ENCODE peak calls at places on chromosome 11, in four cellular contexts. One of them, this sample, is unnamed.

GRCh38 chr11:117923773-117924172 is 5.4 kb downstream of the TMPRSS13 start:
- DNase-seq in stimulated activated CD4-positive, alpha-beta T cell treated with anti-CD3 and anti-CD28 coated beads, Interleukin-12 subunit alpha, Interleukin-12 subunit beta, amount 100 ng/mL, for 4 hours: no peak
- DNase-seq in activated CD4-positive, alpha-beta T cell treated with anti-CD3 and anti-CD28 coated beads, Interleukin-2, amount 50 U/mL, for 1 hour: no peak
- DNase-seq in stimulated activated CD8-positive, alpha-beta memory T cell treated with anti-CD3 and anti-CD28 coated beads, Interleukin-7, amount 100 ng/mL, for 48 hours: no peak
- DNase-seq in this sample: no peak

GRCh38 chr11:107898270-107898669 is 30.0 kb upstream of the RAB39A start:
- DNase-seq in stimulated activated CD8-positive, alpha-beta memory T cell treated with anti-CD3 and anti-CD28 coated beads, Interleukin-7, amount 100 ng/mL, for 48 hours: no peak
- DNase-seq in activated CD4-positive, alpha-beta T cell treated with anti-CD3 and anti-CD28 coated beads, Interleukin-2, amount 50 U/mL, for 1 hour: no peak
- DNase-seq in stimulated activated CD4-positive, alpha-beta T cell treated with anti-CD3 and anti-CD28 coated beads, Interleukin-12 subunit alpha, Interleukin-12 subunit beta, amount 100 ng/mL, for 4 hours: no peak
- DNase-seq in this sample: no peak

GRCh38 chr11:3226846-3227567 is 5.2 kb downstream of the MRGPRE start:
- DNase-seq in stimulated activated CD4-positive, alpha-beta T cell treated with anti-CD3 and anti-CD28 coated beads, Interleukin-12 subunit alpha, Interleukin-12 subunit beta, amount 100 ng/mL, for 4 hours: no peak
- DNase-seq in stimulated activated CD8-positive, alpha-beta memory T cell treated with anti-CD3 and anti-CD28 coated beads, Interleukin-7, amount 100 ng/mL, for 48 hours: no peak
- DNase-seq in activated CD4-positive, alpha-beta T cell treated with anti-CD3 and anti-CD28 coated beads, Interleukin-2, amount 50 U/mL, for 1 hour: no peak
- DNase-seq in this sample: no peak

GRCh38 chr11:28877366-28877765 is 769.2 kb downstream of the METTL15 start:
- DNase-seq in stimulated activated CD8-positive, alpha-beta memory T cell treated with anti-CD3 and anti-CD28 coated beads, Interleukin-7, amount 100 ng/mL, for 48 hours: no peak
- DNase-seq in stimulated activated CD4-positive, alpha-beta T cell treated with anti-CD3 and anti-CD28 coated beads, Interleukin-12 subunit alpha, Interleukin-12 subunit beta, amount 100 ng/mL, for 4 hours: no peak
- DNase-seq in activated CD4-positive, alpha-beta T cell treated with anti-CD3 and anti-CD28 coated beads, Interleukin-2, amount 50 U/mL, for 1 hour: no peak
- DNase-seq in this sample: no peak

GRCh38 chr11:121595717-121596156 is 143.0 kb upstream of the SORL1-AS1 start:
- DNase-seq in stimulated activated CD8-positive, alpha-beta memory T cell treated with anti-CD3 and anti-CD28 coated beads, Interleukin-7, amount 100 ng/mL, for 48 hours: no peak
- DNase-seq in activated CD4-positive, alpha-beta T cell treated with anti-CD3 and anti-CD28 coated beads, Interleukin-2, amount 50 U/mL, for 1 hour: no peak
- DNase-seq in stimulated activated CD4-positive, alpha-beta T cell treated with anti-CD3 and anti-CD28 coated beads, Interleukin-12 subunit alpha, Interleukin-12 subunit beta, amount 100 ng/mL, for 4 hours: no peak
- DNase-seq in this sample: no peak

GRCh38 chr11:125268611-125269010 is 104.1 kb downstream of the PKNOX2 start:
- DNase-seq in stimulated activated CD4-positive, alpha-beta T cell treated with anti-CD3 and anti-CD28 coated beads, Interleukin-12 subunit alpha, Interleukin-12 subunit beta, amount 100 ng/mL, for 4 hours: no peak
- DNase-seq in activated CD4-positive, alpha-beta T cell treated with anti-CD3 and anti-CD28 coated beads, Interleukin-2, amount 50 U/mL, for 1 hour: no peak
- DNase-seq in stimulated activated CD8-positive, alpha-beta memory T cell treated with anti-CD3 and anti-CD28 coated beads, Interleukin-7, amount 100 ng/mL, for 48 hours: no peak
- DNase-seq in this sample: no peak

GRCh38 chr11:86941871-86942208 is 13.4 kb downstream of the FZD4 start:
- DNase-seq in activated CD4-positive, alpha-beta T cell treated with anti-CD3 and anti-CD28 coated beads, Interleukin-2, amount 50 U/mL, for 1 hour: no peak
- DNase-seq in stimulated activated CD8-positive, alpha-beta memory T cell treated with anti-CD3 and anti-CD28 coated beads, Interleukin-7, amount 100 ng/mL, for 48 hours: no peak
- DNase-seq in stimulated activated CD4-positive, alpha-beta T cell treated with anti-CD3 and anti-CD28 coated beads, Interleukin-12 subunit alpha, Interleukin-12 subunit beta, amount 100 ng/mL, for 4 hours: no peak
- DNase-seq in this sample: no peak

GRCh38 chr11:78040691-78041379 is 17.8 kb upstream of the KCTD14 start:
- DNase-seq in activated CD4-positive, alpha-beta T cell treated with anti-CD3 and anti-CD28 coated beads, Interleukin-2, amount 50 U/mL, for 1 hour: no peak
- DNase-seq in stimulated activated CD4-positive, alpha-beta T cell treated with anti-CD3 and anti-CD28 coated beads, Interleukin-12 subunit alpha, Interleukin-12 subunit beta, amount 100 ng/mL, for 4 hours: no peak
- DNase-seq in stimulated activated CD8-positive, alpha-beta memory T cell treated with anti-CD3 and anti-CD28 coated beads, Interleukin-7, amount 100 ng/mL, for 48 hours: no peak
- DNase-seq in this sample: no peak

GRCh38 chr11:35066783-35067476 is 72.0 kb upstream of the CD44 start:
- DNase-seq in stimulated activated CD4-positive, alpha-beta T cell treated with anti-CD3 and anti-CD28 coated beads, Interleukin-12 subunit alpha, Interleukin-12 subunit beta, amount 100 ng/mL, for 4 hours: no peak
- DNase-seq in stimulated activated CD8-positive, alpha-beta memory T cell treated with anti-CD3 and anti-CD28 coated beads, Interleukin-7, amount 100 ng/mL, for 48 hours: no peak
- DNase-seq in activated CD4-positive, alpha-beta T cell treated with anti-CD3 and anti-CD28 coated beads, Interleukin-2, amount 50 U/mL, for 1 hour: no peak
- DNase-seq in this sample: no peak

GRCh38 chr11:128506384-128506783 is 81.0 kb downstream of the ETS1 start:
- DNase-seq in activated CD4-positive, alpha-beta T cell treated with anti-CD3 and anti-CD28 coated beads, Interleukin-2, amount 50 U/mL, for 1 hour: no peak
- DNase-seq in stimulated activated CD4-positive, alpha-beta T cell treated with anti-CD3 and anti-CD28 coated beads, Interleukin-12 subunit alpha, Interleukin-12 subunit beta, amount 100 ng/mL, for 4 hours: no peak
- DNase-seq in stimulated activated CD8-positive, alpha-beta memory T cell treated with anti-CD3 and anti-CD28 coated beads, Interleukin-7, amount 100 ng/mL, for 48 hours: no peak
- DNase-seq in this sample: no peak

GRCh38 chr11:120280566-120281160 is 40.7 kb downstream of the POU2F3 start:
- DNase-seq in stimulated activated CD8-positive, alpha-beta memory T cell treated with anti-CD3 and anti-CD28 coated beads, Interleukin-7, amount 100 ng/mL, for 48 hours: no peak
- DNase-seq in stimulated activated CD4-positive, alpha-beta T cell treated with anti-CD3 and anti-CD28 coated beads, Interleukin-12 subunit alpha, Interleukin-12 subunit beta, amount 100 ng/mL, for 4 hours: no peak
- DNase-seq in activated CD4-positive, alpha-beta T cell treated with anti-CD3 and anti-CD28 coated beads, Interleukin-2, amount 50 U/mL, for 1 hour: no peak
- DNase-seq in this sample: no peak

GRCh38 chr11:26201411-26201810 is 130.5 kb upstream of the ANO3 start:
- DNase-seq in stimulated activated CD4-positive, alpha-beta T cell treated with anti-CD3 and anti-CD28 coated beads, Interleukin-12 subunit alpha, Interleukin-12 subunit beta, amount 100 ng/mL, for 4 hours: no peak
- DNase-seq in stimulated activated CD8-positive, alpha-beta memory T cell treated with anti-CD3 and anti-CD28 coated beads, Interleukin-7, amount 100 ng/mL, for 48 hours: no peak
- DNase-seq in activated CD4-positive, alpha-beta T cell treated with anti-CD3 and anti-CD28 coated beads, Interleukin-2, amount 50 U/mL, for 1 hour: no peak
- DNase-seq in this sample: no peak

GRCh38 chr11:85823816-85824215 is 12.9 kb upstream of the SYTL2 start:
- DNase-seq in stimulated activated CD4-positive, alpha-beta T cell treated with anti-CD3 and anti-CD28 coated beads, Interleukin-12 subunit alpha, Interleukin-12 subunit beta, amount 100 ng/mL, for 4 hours: no peak
- DNase-seq in activated CD4-positive, alpha-beta T cell treated with anti-CD3 and anti-CD28 coated beads, Interleukin-2, amount 50 U/mL, for 1 hour: peak; percentile 58
- DNase-seq in stimulated activated CD8-positive, alpha-beta memory T cell treated with anti-CD3 and anti-CD28 coated beads, Interleukin-7, amount 100 ng/mL, for 48 hours: no peak
- DNase-seq in this sample: no peak

GRCh38 chr11:75475767-75476650 is 43.0 kb upstream of the KLHL35 start:
- DNase-seq in stimulated activated CD8-positive, alpha-beta memory T cell treated with anti-CD3 and anti-CD28 coated beads, Interleukin-7, amount 100 ng/mL, for 48 hours: peak; percentile 18
- DNase-seq in stimulated activated CD4-positive, alpha-beta T cell treated with anti-CD3 and anti-CD28 coated beads, Interleukin-12 subunit alpha, Interleukin-12 subunit beta, amount 100 ng/mL, for 4 hours: no peak
- DNase-seq in activated CD4-positive, alpha-beta T cell treated with anti-CD3 and anti-CD28 coated beads, Interleukin-2, amount 50 U/mL, for 1 hour: no peak
- DNase-seq in this sample: no peak

GRCh38 chr11:3933165-3933628 is 77.7 kb downstream of the STIM1 start:
- DNase-seq in activated CD4-positive, alpha-beta T cell treated with anti-CD3 and anti-CD28 coated beads, Interleukin-2, amount 50 U/mL, for 1 hour: no peak
- DNase-seq in stimulated activated CD8-positive, alpha-beta memory T cell treated with anti-CD3 and anti-CD28 coated beads, Interleukin-7, amount 100 ng/mL, for 48 hours: no peak
- DNase-seq in stimulated activated CD4-positive, alpha-beta T cell treated with anti-CD3 and anti-CD28 coated beads, Interleukin-12 subunit alpha, Interleukin-12 subunit beta, amount 100 ng/mL, for 4 hours: no peak
- DNase-seq in this sample: no peak

GRCh38 chr11:2975594-2975993 is 16.5 kb downstream of the NAP1L4 start:
- DNase-seq in activated CD4-positive, alpha-beta T cell treated with anti-CD3 and anti-CD28 coated beads, Interleukin-2, amount 50 U/mL, for 1 hour: peak; percentile 46
- DNase-seq in stimulated activated CD8-positive, alpha-beta memory T cell treated with anti-CD3 and anti-CD28 coated beads, Interleukin-7, amount 100 ng/mL, for 48 hours: no peak
- DNase-seq in stimulated activated CD4-positive, alpha-beta T cell treated with anti-CD3 and anti-CD28 coated beads, Interleukin-12 subunit alpha, Interleukin-12 subunit beta, amount 100 ng/mL, for 4 hours: peak; percentile 21
- DNase-seq in this sample: peak; percentile 37

GRCh38 chr11:63944987-63945386 is 6.2 kb downstream of the NAA40 start:
- DNase-seq in activated CD4-positive, alpha-beta T cell treated with anti-CD3 and anti-CD28 coated beads, Interleukin-2, amount 50 U/mL, for 1 hour: no peak
- DNase-seq in stimulated activated CD8-positive, alpha-beta memory T cell treated with anti-CD3 and anti-CD28 coated beads, Interleukin-7, amount 100 ng/mL, for 48 hours: no peak
- DNase-seq in stimulated activated CD4-positive, alpha-beta T cell treated with anti-CD3 and anti-CD28 coated beads, Interleukin-12 subunit alpha, Interleukin-12 subunit beta, amount 100 ng/mL, for 4 hours: no peak
- DNase-seq in this sample: no peak

GRCh38 chr11:13944801-13945505 is 17.6 kb upstream of the SPON1 start:
- DNase-seq in activated CD4-positive, alpha-beta T cell treated with anti-CD3 and anti-CD28 coated beads, Interleukin-2, amount 50 U/mL, for 1 hour: no peak
- DNase-seq in stimulated activated CD8-positive, alpha-beta memory T cell treated with anti-CD3 and anti-CD28 coated beads, Interleukin-7, amount 100 ng/mL, for 48 hours: no peak
- DNase-seq in stimulated activated CD4-positive, alpha-beta T cell treated with anti-CD3 and anti-CD28 coated beads, Interleukin-12 subunit alpha, Interleukin-12 subunit beta, amount 100 ng/mL, for 4 hours: no peak
- DNase-seq in this sample: no peak

GRCh38 chr11:9047986-9048522 is 43.3 kb downstream of the SCUBE2 start:
- DNase-seq in stimulated activated CD4-positive, alpha-beta T cell treated with anti-CD3 and anti-CD28 coated beads, Interleukin-12 subunit alpha, Interleukin-12 subunit beta, amount 100 ng/mL, for 4 hours: no peak
- DNase-seq in stimulated activated CD8-positive, alpha-beta memory T cell treated with anti-CD3 and anti-CD28 coated beads, Interleukin-7, amount 100 ng/mL, for 48 hours: no peak
- DNase-seq in activated CD4-positive, alpha-beta T cell treated with anti-CD3 and anti-CD28 coated beads, Interleukin-2, amount 50 U/mL, for 1 hour: no peak
- DNase-seq in this sample: no peak

GRCh38 chr11:124762077-124762623 is at the start of gene ESAM:
- DNase-seq in stimulated activated CD4-positive, alpha-beta T cell treated with anti-CD3 and anti-CD28 coated beads, Interleukin-12 subunit alpha, Interleukin-12 subunit beta, amount 100 ng/mL, for 4 hours: peak; percentile 67
- DNase-seq in activated CD4-positive, alpha-beta T cell treated with anti-CD3 and anti-CD28 coated beads, Interleukin-2, amount 50 U/mL, for 1 hour: peak; percentile 69
- DNase-seq in stimulated activated CD8-positive, alpha-beta memory T cell treated with anti-CD3 and anti-CD28 coated beads, Interleukin-7, amount 100 ng/mL, for 48 hours: peak; percentile 49
- DNase-seq in this sample: peak; percentile 11

GRCh38 chr11:110374921-110375320 is 54.8 kb upstream of the FDX1 start:
- DNase-seq in stimulated activated CD4-positive, alpha-beta T cell treated with anti-CD3 and anti-CD28 coated beads, Interleukin-12 subunit alpha, Interleukin-12 subunit beta, amount 100 ng/mL, for 4 hours: no peak
- DNase-seq in activated CD4-positive, alpha-beta T cell treated with anti-CD3 and anti-CD28 coated beads, Interleukin-2, amount 50 U/mL, for 1 hour: no peak
- DNase-seq in stimulated activated CD8-positive, alpha-beta memory T cell treated with anti-CD3 and anti-CD28 coated beads, Interleukin-7, amount 100 ng/mL, for 48 hours: no peak
- DNase-seq in this sample: no peak

GRCh38 chr11:65498042-65498726 is 661 bp upstream of the MALAT1 start:
- DNase-seq in stimulated activated CD8-positive, alpha-beta memory T cell treated with anti-CD3 and anti-CD28 coated beads, Interleukin-7, amount 100 ng/mL, for 48 hours: peak; percentile 54
- DNase-seq in activated CD4-positive, alpha-beta T cell treated with anti-CD3 and anti-CD28 coated beads, Interleukin-2, amount 50 U/mL, for 1 hour: peak; percentile 65
- DNase-seq in stimulated activated CD4-positive, alpha-beta T cell treated with anti-CD3 and anti-CD28 coated beads, Interleukin-12 subunit alpha, Interleukin-12 subunit beta, amount 100 ng/mL, for 4 hours: peak; percentile 51
- DNase-seq in this sample: peak; percentile 77

This sample was measured in HAP-1.